ENCODE peak calls at places on chromosomes 13 and 19, in ten cellular contexts. One of them, this sample, is unnamed. For H3K4me1, the result is how much of the 10 kb centered on the place peaks cover.

GRCh38 chr13:73943137-73943964 is 190.9 kb downstream of the KLF12 start:
- DNase-seq in transverse colon: no peak
- DNase-seq in cardiac muscle cell: no peak
- DNase-seq in lower lobe of right lung: no peak
- DNase-seq in psoas muscle: no peak
- DNase-seq in GM23338: no peak
- DNase-seq in DND-41: no peak
- DNase-seq in neural progenitor cell: no peak
- DNase-seq in naive thymus-derived CD4-positive, alpha-beta T cell: peak
- DNase-seq in HAP-1: no peak
- DNase-seq in this sample: no peak

GRCh38 chr19:56142087-56142787 is 1.1 kb downstream of the ZNF444 start:
- DNase-seq in transverse colon: peak
- DNase-seq in cardiac muscle cell: no peak
- DNase-seq in lower lobe of right lung: peak
- DNase-seq in psoas muscle: no peak
- DNase-seq in GM23338: no peak
- DNase-seq in DND-41: no peak
- DNase-seq in neural progenitor cell: no peak
- DNase-seq in naive thymus-derived CD4-positive, alpha-beta T cell: no peak
- DNase-seq in HAP-1: no peak
- DNase-seq in this sample: no peak

GRCh38 chr13:105974380-105974779 is 561.1 kb downstream of the EFNB2 start:
- DNase-seq in transverse colon: no peak
- DNase-seq in cardiac muscle cell: no peak
- DNase-seq in lower lobe of right lung: no peak
- DNase-seq in psoas muscle: no peak
- DNase-seq in GM23338: no peak
- DNase-seq in DND-41: no peak
- DNase-seq in neural progenitor cell: no peak
- DNase-seq in naive thymus-derived CD4-positive, alpha-beta T cell: no peak
- DNase-seq in HAP-1: no peak
- DNase-seq in this sample: no peak

GRCh38 chr13:93193682-93194081 is 32.9 kb upstream of the GPC6 start:
- DNase-seq in transverse colon: no peak
- DNase-seq in cardiac muscle cell: no peak
- DNase-seq in lower lobe of right lung: no peak
- DNase-seq in psoas muscle: no peak
- DNase-seq in GM23338: no peak
- DNase-seq in DND-41: no peak
- DNase-seq in neural progenitor cell: no peak
- DNase-seq in naive thymus-derived CD4-positive, alpha-beta T cell: no peak
- DNase-seq in HAP-1: no peak
- DNase-seq in this sample: no peak

GRCh38 chr19:12202250-12202649 is 39.4 kb downstream of the ZNF136 start:
- DNase-seq in transverse colon: peak
- DNase-seq in cardiac muscle cell: peak
- DNase-seq in lower lobe of right lung: peak
- DNase-seq in psoas muscle: no peak
- DNase-seq in GM23338: peak
- DNase-seq in DND-41: peak
- DNase-seq in neural progenitor cell: peak
- DNase-seq in naive thymus-derived CD4-positive, alpha-beta T cell: peak
- DNase-seq in HAP-1: no peak
- DNase-seq in this sample: no peak

GRCh38 chr13:75855847-75856246 is 219.7 kb downstream of the LMO7 start:
- DNase-seq in transverse colon: no peak
- DNase-seq in cardiac muscle cell: no peak
- DNase-seq in lower lobe of right lung: no peak
- DNase-seq in psoas muscle: no peak
- DNase-seq in GM23338: no peak
- DNase-seq in DND-41: no peak
- DNase-seq in neural progenitor cell: no peak
- DNase-seq in naive thymus-derived CD4-positive, alpha-beta T cell: no peak
- DNase-seq in HAP-1: no peak
- DNase-seq in this sample: no peak

GRCh38 chr19:55418185-55418584 is 10.6 kb upstream of the UBE2S start:
- DNase-seq in transverse colon: peak
- DNase-seq in cardiac muscle cell: peak
- DNase-seq in lower lobe of right lung: no peak
- DNase-seq in psoas muscle: no peak
- DNase-seq in GM23338: peak
- DNase-seq in DND-41: peak
- DNase-seq in neural progenitor cell: peak
- DNase-seq in naive thymus-derived CD4-positive, alpha-beta T cell: peak
- DNase-seq in HAP-1: peak
- DNase-seq in this sample: peak

GRCh38 chr19:48664476-48664875 is 8.3 kb downstream of the NTN5 start:
- DNase-seq in transverse colon: no peak
- DNase-seq in cardiac muscle cell: no peak
- DNase-seq in lower lobe of right lung: no peak
- DNase-seq in psoas muscle: no peak
- DNase-seq in GM23338: no peak
- DNase-seq in DND-41: no peak
- DNase-seq in neural progenitor cell: no peak
- DNase-seq in naive thymus-derived CD4-positive, alpha-beta T cell: no peak
- DNase-seq in HAP-1: no peak
- DNase-seq in this sample: no peak

GRCh38 chr13:73874460-73874859 is 259.7 kb downstream of the KLF12 start:
- DNase-seq in transverse colon: no peak
- DNase-seq in cardiac muscle cell: no peak
- DNase-seq in lower lobe of right lung: no peak
- DNase-seq in psoas muscle: no peak
- DNase-seq in GM23338: no peak
- DNase-seq in DND-41: no peak
- DNase-seq in neural progenitor cell: no peak
- DNase-seq in naive thymus-derived CD4-positive, alpha-beta T cell: no peak
- DNase-seq in HAP-1: no peak
- DNase-seq in this sample: no peak

GRCh38 chr13:75505327-75505726 is 23.4 kb upstream of the TBC1D4 start:
- DNase-seq in transverse colon: no peak
- DNase-seq in cardiac muscle cell: no peak
- DNase-seq in lower lobe of right lung: no peak
- DNase-seq in psoas muscle: no peak
- DNase-seq in GM23338: no peak
- DNase-seq in DND-41: no peak
- DNase-seq in neural progenitor cell: no peak
- DNase-seq in naive thymus-derived CD4-positive, alpha-beta T cell: no peak
- DNase-seq in HAP-1: no peak
- DNase-seq in this sample: no peak

GRCh38 chr13:29435125-29435911 is 160.2 kb downstream of the SLC7A1 start:
- DNase-seq in transverse colon: no peak
- DNase-seq in cardiac muscle cell: peak
- DNase-seq in lower lobe of right lung: no peak
- DNase-seq in psoas muscle: no peak
- DNase-seq in GM23338: no peak
- DNase-seq in DND-41: no peak
- DNase-seq in neural progenitor cell: no peak
- DNase-seq in naive thymus-derived CD4-positive, alpha-beta T cell: no peak
- DNase-seq in HAP-1: no peak
- DNase-seq in this sample: no peak

GRCh38 chr19:4636151-4636717 is 3.1 kb upstream of the TNFAIP8L1 start:
- DNase-seq in transverse colon: peak
- DNase-seq in cardiac muscle cell: peak
- DNase-seq in lower lobe of right lung: peak
- DNase-seq in psoas muscle: peak
- DNase-seq in GM23338: peak
- DNase-seq in DND-41: peak
- DNase-seq in neural progenitor cell: peak
- DNase-seq in naive thymus-derived CD4-positive, alpha-beta T cell: peak
- DNase-seq in HAP-1: peak
- DNase-seq in this sample: peak

GRCh38 chr13:106533940-106534843 is 1.3 kb downstream of the EFNB2 start:
- DNase-seq in transverse colon: peak
- DNase-seq in cardiac muscle cell: peak
- DNase-seq in lower lobe of right lung: peak
- DNase-seq in psoas muscle: peak
- DNase-seq in GM23338: peak
- DNase-seq in DND-41: no peak
- DNase-seq in neural progenitor cell: peak
- DNase-seq in naive thymus-derived CD4-positive, alpha-beta T cell: peak
- DNase-seq in HAP-1: no peak
- DNase-seq in this sample: no peak

GRCh38 chr19:399370-399769 is 9.6 kb downstream of the C2CD4C start:
- DNase-seq in transverse colon: no peak
- DNase-seq in cardiac muscle cell: no peak
- DNase-seq in lower lobe of right lung: peak
- DNase-seq in psoas muscle: no peak
- DNase-seq in GM23338: no peak
- DNase-seq in DND-41: no peak
- DNase-seq in neural progenitor cell: no peak
- DNase-seq in naive thymus-derived CD4-positive, alpha-beta T cell: no peak
- DNase-seq in HAP-1: no peak
- DNase-seq in this sample: no peak

GRCh38 chr19:58575183-58576041 is 2.3 kb upstream of the MZF1 start:
- DNase-seq in transverse colon: peak
- DNase-seq in cardiac muscle cell: peak
- DNase-seq in lower lobe of right lung: peak
- DNase-seq in psoas muscle: peak
- DNase-seq in GM23338: peak
- DNase-seq in DND-41: peak
- DNase-seq in neural progenitor cell: peak
- DNase-seq in naive thymus-derived CD4-positive, alpha-beta T cell: peak
- DNase-seq in HAP-1: peak
- DNase-seq in this sample: peak

GRCh38 chr19:49213791-49214190 is 56.2 kb downstream of the TRPM4 start:
- DNase-seq in transverse colon: no peak
- DNase-seq in cardiac muscle cell: no peak
- DNase-seq in lower lobe of right lung: no peak
- DNase-seq in psoas muscle: no peak
- DNase-seq in GM23338: peak
- DNase-seq in DND-41: peak
- DNase-seq in neural progenitor cell: no peak
- DNase-seq in naive thymus-derived CD4-positive, alpha-beta T cell: no peak
- DNase-seq in HAP-1: no peak
- DNase-seq in this sample: peak

GRCh38 chr13:34127523-34127922 is 309.6 kb downstream of the RFC3 start:
- DNase-seq in transverse colon: no peak
- DNase-seq in cardiac muscle cell: no peak
- DNase-seq in lower lobe of right lung: no peak
- DNase-seq in psoas muscle: no peak
- DNase-seq in GM23338: peak
- DNase-seq in DND-41: no peak
- DNase-seq in neural progenitor cell: no peak
- DNase-seq in naive thymus-derived CD4-positive, alpha-beta T cell: no peak
- DNase-seq in HAP-1: no peak
- DNase-seq in this sample: no peak

GRCh38 chr13:83184150-83184475 is 698.2 kb downstream of the SLITRK1 start:
- DNase-seq in transverse colon: no peak
- DNase-seq in cardiac muscle cell: no peak
- DNase-seq in lower lobe of right lung: no peak
- DNase-seq in psoas muscle: peak
- DNase-seq in GM23338: no peak
- DNase-seq in DND-41: no peak
- DNase-seq in neural progenitor cell: no peak
- DNase-seq in naive thymus-derived CD4-positive, alpha-beta T cell: no peak
- DNase-seq in HAP-1: no peak
- DNase-seq in this sample: no peak

GRCh38 chr13:30376426-30377311 is 45.6 kb upstream of the UBE2L5 start:
- DNase-seq in transverse colon: peak
- DNase-seq in cardiac muscle cell: peak
- DNase-seq in lower lobe of right lung: no peak
- DNase-seq in psoas muscle: no peak
- DNase-seq in GM23338: peak
- DNase-seq in DND-41: peak
- DNase-seq in neural progenitor cell: no peak
- DNase-seq in naive thymus-derived CD4-positive, alpha-beta T cell: peak
- DNase-seq in HAP-1: no peak
- DNase-seq in this sample: no peak

GRCh38 chr19:15282311-15282705 is 50.0 kb downstream of the BRD4 start:
- DNase-seq in transverse colon: no peak
- DNase-seq in cardiac muscle cell: no peak
- DNase-seq in lower lobe of right lung: no peak
- DNase-seq in psoas muscle: no peak
- DNase-seq in GM23338: no peak
- DNase-seq in DND-41: no peak
- DNase-seq in neural progenitor cell: no peak
- DNase-seq in naive thymus-derived CD4-positive, alpha-beta T cell: no peak
- DNase-seq in HAP-1: no peak
- DNase-seq in this sample: no peak
- H3K4me1 ChIP-seq in transverse colon: half or more
- H3K4me1 ChIP-seq in cardiac muscle cell: half or more
- H3K4me1 ChIP-seq in lower lobe of right lung: half or more
- H3K4me1 ChIP-seq in psoas muscle: half or more
- H3K4me1 ChIP-seq in GM23338: half or more
- H3K4me1 ChIP-seq in DND-41: under half
- H3K4me1 ChIP-seq in neural progenitor cell: half or more
- H3K4me1 ChIP-seq in naive thymus-derived CD4-positive, alpha-beta T cell: half or more
- H3K4me1 ChIP-seq in HAP-1: under half
- H3K4me1 ChIP-seq in this sample: half or more

GRCh38 chr13:99380402-99380801 is 73.2 kb upstream of the GPR183 start:
- DNase-seq in transverse colon: no peak
- DNase-seq in cardiac muscle cell: no peak
- DNase-seq in lower lobe of right lung: no peak
- DNase-seq in psoas muscle: no peak
- DNase-seq in GM23338: no peak
- DNase-seq in DND-41: no peak
- DNase-seq in neural progenitor cell: no peak
- DNase-seq in naive thymus-derived CD4-positive, alpha-beta T cell: no peak
- DNase-seq in HAP-1: no peak
- DNase-seq in this sample: no peak
- H3K4me1 ChIP-seq in transverse colon: under half
- H3K4me1 ChIP-seq in cardiac muscle cell: under half
- H3K4me1 ChIP-seq in lower lobe of right lung: under half
- H3K4me1 ChIP-seq in psoas muscle: under half
- H3K4me1 ChIP-seq in GM23338: under half
- H3K4me1 ChIP-seq in DND-41: under half
- H3K4me1 ChIP-seq in neural progenitor cell: under half
- H3K4me1 ChIP-seq in naive thymus-derived CD4-positive, alpha-beta T cell: half or more
- H3K4me1 ChIP-seq in HAP-1: under half
- H3K4me1 ChIP-seq in this sample: under half

DNA sequence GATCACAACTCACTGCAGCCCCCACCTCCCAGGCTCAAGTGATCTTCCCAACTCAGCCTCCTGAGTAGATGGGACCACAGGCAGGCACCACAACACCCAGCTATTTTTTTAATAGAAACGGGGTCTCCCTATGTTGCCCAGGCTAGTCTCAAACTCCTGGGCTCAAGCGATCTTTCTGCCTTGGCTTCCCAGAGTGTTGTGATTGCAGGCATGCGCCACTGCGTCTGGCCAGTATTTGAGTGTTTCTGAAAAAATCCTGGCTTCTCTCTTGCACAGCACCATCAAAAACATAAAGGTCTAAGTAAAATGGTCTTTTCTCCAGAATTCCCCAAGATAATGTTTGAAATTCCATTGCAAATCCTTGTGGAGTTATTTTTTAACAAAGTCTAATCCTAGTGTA is 47.8 kb downstream of the ELF1 start:
- DNase-seq in transverse colon: no peak
- DNase-seq in cardiac muscle cell: no peak
- DNase-seq in lower lobe of right lung: no peak
- DNase-seq in psoas muscle: no peak
- DNase-seq in GM23338: no peak
- DNase-seq in DND-41: no peak
- DNase-seq in neural progenitor cell: no peak
- DNase-seq in naive thymus-derived CD4-positive, alpha-beta T cell: no peak
- DNase-seq in HAP-1: no peak
- DNase-seq in this sample: no peak
- H3K4me1 ChIP-seq in transverse colon: half or more
- H3K4me1 ChIP-seq in cardiac muscle cell: under half
- H3K4me1 ChIP-seq in lower lobe of right lung: half or more
- H3K4me1 ChIP-seq in psoas muscle: half or more
- H3K4me1 ChIP-seq in GM23338: under half
- H3K4me1 ChIP-seq in DND-41: under half
- H3K4me1 ChIP-seq in neural progenitor cell: under half
- H3K4me1 ChIP-seq in naive thymus-derived CD4-positive, alpha-beta T cell: half or more
- H3K4me1 ChIP-seq in HAP-1: under half
- H3K4me1 ChIP-seq in this sample: under half

GRCh38 chr19:47109177-47109540 is 4.4 kb downstream of the ZC3H4 start:
- DNase-seq in transverse colon: no peak
- DNase-seq in cardiac muscle cell: no peak
- DNase-seq in lower lobe of right lung: no peak
- DNase-seq in psoas muscle: no peak
- DNase-seq in GM23338: no peak
- DNase-seq in DND-41: no peak
- DNase-seq in neural progenitor cell: no peak
- DNase-seq in naive thymus-derived CD4-positive, alpha-beta T cell: no peak
- DNase-seq in HAP-1: peak
- DNase-seq in this sample: no peak
- H3K4me1 ChIP-seq in transverse colon: under half
- H3K4me1 ChIP-seq in cardiac muscle cell: under half
- H3K4me1 ChIP-seq in lower lobe of right lung: half or more
- H3K4me1 ChIP-seq in psoas muscle: half or more
- H3K4me1 ChIP-seq in GM23338: under half
- H3K4me1 ChIP-seq in DND-41: half or more
- H3K4me1 ChIP-seq in neural progenitor cell: under half
- H3K4me1 ChIP-seq in naive thymus-derived CD4-positive, alpha-beta T cell: under half
- H3K4me1 ChIP-seq in HAP-1: under half
- H3K4me1 ChIP-seq in this sample: under half

This sample was measured in A549.